ENCODE peak calls at places on chromosomes 2 and 18, in five cellular contexts. N is NCI-H2171; A is activated naive CD4-positive, alpha-beta T cell treated with anti-CD3 and anti-CD28 coated beads, Interleukin-2, amount 50 U/mL, for 16 hours; C is T follicular helper cell; E is skeletal muscle cell. I is an unnamed sample.

GRCh38 chr2:224401641-224402342 is at the start of gene FAM124B:
- DNase-seq in N (no peak), E (peak), C (no peak), A (peak), I (peak)

GRCh38 chr2:72062336-72062735 is 85.3 kb downstream of the CYP26B1 start:
- DNase-seq in C (no peak), E (no peak), N (no peak), A (no peak), I (no peak)

GRCh38 chr18:9615973-9616559 is 1.7 kb upstream of the PPP4R1 start:
- DNase-seq in A (no peak), C (no peak), E (no peak), N (no peak), I (peak)

GRCh38 chr2:86044045-86044444 is 61.6 kb downstream of the POLR1A start:
- DNase-seq in E (no peak), C (no peak), N (no peak), A (no peak), I (no peak)

GRCh38 chr18:49279041-49279440 is 181.4 kb downstream of the DYM start:
- DNase-seq in A (no peak), N (no peak), E (no peak), C (no peak), I (no peak)

GRCh38 chr18:29874519-29875098 is 1167.9 kb downstream of the DSC3 start:
- DNase-seq in C (no peak), N (peak), A (no peak), E (no peak), I (peak)

GRCh38 chr2:85800576-85800975 is 46.8 kb downstream of the ATOH8 start:
- DNase-seq in A (no peak), N (no peak), C (no peak), E (no peak), I (no peak)

GRCh38 chr2:120320318-120320851 is 25.6 kb upstream of the INHBB start:
- DNase-seq in E (peak), C (no peak), N (no peak), A (no peak), I (peak)

GRCh38 chr2:23618696-23619530 is 233.9 kb downstream of the KLHL29 start:
- DNase-seq in E (no peak), A (no peak), C (no peak), N (no peak), I (no peak)

GRCh38 chr18:13003466-13003896 is 12.3 kb downstream of the CEP192 start:
- DNase-seq in A (no peak), N (no peak), C (no peak), E (peak), I (peak)

I was measured in fibroblast of lung.